ENCODE peak calls at places on chromosome 18, in six cellular contexts. J is breast epithelium, Z is mucosa of descending colon, S is AG10803, R is fibroblast of lung, O is omental fat pad. H is an unnamed sample.

GRCh38 chr18:52060612-52061259 is 279.3 kb upstream of the DCC start:
- DNase-seq in J (no peak), Z (no peak), S (no peak), R (no peak), O (no peak), H (no peak)

GRCh38 chr18:25759111-25759510 is 331.3 kb downstream of the SS18 start:
- DNase-seq in J (no peak), Z (no peak), S (no peak), R (peak; percentile 67), O (no peak), H (no peak)

GRCh38 chr18:51135361-51135760 is 62.1 kb downstream of the MEX3C start:
- DNase-seq in J (no peak), Z (no peak), S (peak; percentile 65), R (peak; percentile 35), O (no peak), H (no peak)

GRCh38 chr18:48142353-48142752 is 211.9 kb upstream of the SMAD2 start:
- DNase-seq in J (no peak), Z (no peak), S (no peak), R (no peak), O (no peak), H (no peak)

GRCh38 chr18:22493940-22494339 is 76.2 kb upstream of the CTAGE1 start:
- DNase-seq in J (no peak), Z (no peak), S (peak; percentile 91), R (peak; percentile 79), O (no peak), H (no peak)

GRCh38 chr18:13800505-13801259 is 23.3 kb upstream of the MC5R start:
- DNase-seq in J (peak; percentile 68), Z (peak; percentile 74), S (peak; percentile 27), R (peak; percentile 44), O (no peak), H (peak; percentile 54)

GRCh38 chr18:46407471-46408166 is 249.4 kb downstream of the LOXHD1 start:
- DNase-seq in J (no peak), Z (no peak), S (peak; percentile 10), R (peak; percentile 63), O (no peak), H (no peak)

GRCh38 chr18:38459086-38459485 is 893.5 kb upstream of the CELF4 start:
- DNase-seq in J (no peak), Z (no peak), S (no peak), R (no peak), O (no peak), H (peak; percentile 15)

GRCh38 chr18:34658101-34658500 is 52.0 kb upstream of the DTNA start:
- DNase-seq in J (no peak), Z (no peak), S (no peak), R (no peak), O (no peak), H (no peak)

GRCh38 chr18:74652392-74652988 is 54.8 kb downstream of the ZNF407 start:
- DNase-seq in J (no peak), Z (no peak), S (peak; percentile 49), R (peak; percentile 34), O (no peak), H (no peak)

GRCh38 chr18:362914-363295 is 95.1 kb upstream of the THOC1 start:
- DNase-seq in J (no peak), Z (no peak), S (peak; percentile 75), R (peak; percentile 76), O (no peak), H (no peak)

GRCh38 chr18:7871560-7872456 is 304.7 kb downstream of the PTPRM start:
- DNase-seq in J (no peak), Z (no peak), S (peak; percentile 10), R (no peak), O (no peak), H (no peak)

GRCh38 chr18:9992300-9992987 is 78.6 kb downstream of the VAPA start:
- DNase-seq in J (no peak), Z (no peak), S (peak; percentile 34), R (no peak), O (no peak), H (no peak)

GRCh38 chr18:43627833-43628370 is 350.6 kb upstream of the SYT4 start:
- DNase-seq in J (no peak), Z (no peak), S (no peak), R (no peak), O (no peak), H (no peak)

GRCh38 chr18:45212186-45213039 is 402.9 kb upstream of the SLC14A2 start:
- DNase-seq in J (peak; percentile 72), Z (peak; percentile 56), S (peak; percentile 69), R (peak; percentile 60), O (peak; percentile 62), H (no peak)

GRCh38 chr18:12411456-12411855 is 3.7 kb downstream of the PRELID3A start:
- DNase-seq in J (no peak), Z (no peak), S (no peak), R (no peak), O (no peak), H (no peak)

GRCh38 chr18:47746615-47747014 is 183.8 kb downstream of the SMAD2 start:
- DNase-seq in J (no peak), Z (no peak), S (no peak), R (no peak), O (no peak), H (no peak)

GRCh38 chr18:45457933-45458332 is 157.3 kb upstream of the SLC14A2 start:
- DNase-seq in J (no peak), Z (no peak), S (no peak), R (no peak), O (no peak), H (no peak)

GRCh38 chr18:72623444-72623843 is 79.3 kb upstream of the CBLN2 start:
- DNase-seq in J (no peak), Z (no peak), S (no peak), R (no peak), O (no peak), H (no peak)

GRCh38 chr18:79964330-79965118 is at the start of gene HSBP1L1:
- DNase-seq in J (peak; percentile 84), Z (peak; percentile 87), S (peak; percentile 42), R (peak; percentile 37), O (peak; percentile 24), H (peak; percentile 85)
- TF ChIP-seq CTCF in J (no peak), Z (no peak), S (peak; percentile 29), R (peak; percentile 27), O (no peak), H (peak; percentile 83)

GRCh38 chr18:28357785-28358401 is 181.0 kb upstream of the CDH2 start:
- DNase-seq in J (no peak), Z (no peak), S (no peak), R (no peak), O (no peak), H (no peak)
- TF ChIP-seq CTCF in J (no peak), Z (no peak), S (no peak), R (no peak), O (no peak), H (no peak)

GRCh38 chr18:24734058-24734457 is 273.6 kb downstream of the HRH4 start:
- DNase-seq in J (no peak), Z (no peak), S (no peak), R (no peak), O (no peak), H (no peak)
- TF ChIP-seq CTCF in J (no peak), Z (no peak), S (peak; percentile 41), R (no peak), O (no peak), H (no peak)

GRCh38 chr18:32261003-32261402 is 71.2 kb downstream of the MEP1B start:
- DNase-seq in J (no peak), Z (no peak), S (no peak), R (no peak), O (no peak), H (no peak)
- TF ChIP-seq CTCF in J (no peak), Z (no peak), S (no peak), R (no peak), O (no peak), H (no peak)

GRCh38 chr18:40582105-40582504 is 1372.9 kb upstream of the PIK3C3 start:
- DNase-seq in J (no peak), Z (no peak), S (no peak), R (no peak), O (no peak), H (no peak)
- TF ChIP-seq CTCF in J (no peak), Z (no peak), S (no peak), R (no peak), O (no peak), H (no peak)

GRCh38 chr18:62795813-62796212 is 80.5 kb downstream of the PHLPP1 start:
- DNase-seq in J (no peak), Z (no peak), S (no peak), R (no peak), O (no peak), H (no peak)

GRCh38 chr18:62799977-62800376 is 84.6 kb downstream of the PHLPP1 start:
- DNase-seq in J (no peak), Z (no peak), S (no peak), R (no peak), O (no peak), H (no peak)

GRCh38 chr18:62797329-62797728 is 82.0 kb downstream of the PHLPP1 start:
- DNase-seq in J (no peak), Z (no peak), S (no peak), R (no peak), O (no peak), H (no peak)

GRCh38 chr18:62790836-62791772 is 75.8 kb downstream of the PHLPP1 start:
- DNase-seq in J (no peak), Z (no peak), S (peak; percentile 47), R (peak; percentile 76), O (no peak), H (no peak)

DNA sequence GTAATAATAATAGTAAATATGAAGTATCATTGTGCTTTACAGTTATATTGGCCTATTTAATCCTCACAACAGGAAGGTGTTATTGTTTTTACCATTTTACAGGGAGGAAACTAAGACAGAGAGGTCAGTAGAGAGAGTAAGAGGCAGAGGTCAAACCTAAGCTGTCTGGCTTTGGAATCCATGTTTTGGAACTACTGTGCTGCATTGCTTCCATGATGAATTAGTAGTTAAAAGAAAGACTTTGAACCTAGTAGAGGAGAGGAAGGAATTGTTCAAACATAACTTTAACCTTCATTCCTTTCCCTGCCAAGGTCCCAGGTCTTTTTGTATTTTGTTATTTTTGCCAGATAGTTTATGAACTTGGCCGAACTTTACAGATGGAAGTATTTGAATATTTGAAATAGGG is 80.9 kb downstream of the PHLPP1 start:
- DNase-seq in J (no peak), Z (no peak), S (no peak), R (no peak), O (no peak), H (no peak)
- TF ChIP-seq CTCF in J (no peak), Z (no peak), S (no peak), R (no peak), O (no peak), H (no peak)

GRCh38 chr18:71431171-71431570 is 1113.0 kb downstream of the CBLN2 start:
- DNase-seq in J (no peak), Z (no peak), S (no peak), R (no peak), O (no peak), H (no peak)

GRCh38 chr18:71431689-71432088 is 1112.5 kb downstream of the CBLN2 start:
- DNase-seq in J (no peak), Z (no peak), S (no peak), R (no peak), O (no peak), H (no peak)

GRCh38 chr18:71426441-71426840 is 1117.7 kb downstream of the CBLN2 start:
- DNase-seq in J (no peak), Z (no peak), S (no peak), R (no peak), O (no peak), H (no peak)
- TF ChIP-seq CTCF in J (no peak), Z (no peak), S (no peak), R (no peak), O (no peak), H (no peak)

GRCh38 chr18:77207540-77207939 is 42.1 kb upstream of the GALR1 start:
- DNase-seq in J (no peak), Z (peak; percentile 68), S (peak; percentile 93), R (peak; percentile 62), O (peak; percentile 41), H (peak; percentile 84)
- TF ChIP-seq CTCF in J (peak; percentile 39), Z (peak; percentile 23), S (peak; percentile 91), R (peak; percentile 57), O (no peak), H (peak; percentile 38)

H was measured in upper lobe of left lung.